ENCODE peak calls at places on chromosomes 13 and 19, in six cellular contexts. F is tibial artery, C is stomach, Q is WTC11, V is body of pancreas, D is neural crest cell. K is an unnamed sample.

GRCh38 chr13:51629711-51630575 is 45.7 kb downstream of the WDFY2 start:
- DNase-seq in C (no peak), Q (no peak), D (no peak), F (no peak), V (no peak), K (no peak)

GRCh38 chr19:15317392-15318011 is 14.8 kb downstream of the BRD4 start:
- DNase-seq in Q (no peak), V (no peak), C (no peak), F (no peak), D (no peak), K (no peak)

GRCh38 chr13:111384441-111385181 is 64.2 kb downstream of the TEX29 start:
- DNase-seq in F (peak), D (no peak), V (no peak), Q (no peak), C (peak), K (peak)

GRCh38 chr13:98370806-98371553 is 193.9 kb upstream of the RNF113B start:
- DNase-seq in V (peak), C (peak), F (peak), Q (no peak), D (no peak), K (no peak)

GRCh38 chr19:40778865-40779284 is 828 bp downstream of the RAB4B start:
- DNase-seq in F (no peak), V (no peak), D (no peak), Q (no peak), C (no peak), K (no peak)

GRCh38 chr19:28463493-28464053 is 749.4 kb downstream of the UQCRFS1 start:
- DNase-seq in V (no peak), Q (no peak), C (no peak), D (no peak), F (no peak), K (no peak)

GRCh38 chr19:37654118-37654517 is 1.1 kb downstream of the ZFP30 start:
- DNase-seq in D (no peak), F (no peak), V (no peak), C (no peak), Q (no peak), K (no peak)

GRCh38 chr19:20039203-20039723 is at the start of gene ZNF682:
- DNase-seq in D (peak), C (peak), V (peak), F (peak), Q (peak), K (peak)

GRCh38 chr19:10766681-10767201 is 48.9 kb downstream of the DNM2 start:
- DNase-seq in V (peak), D (no peak), F (no peak), C (peak), Q (no peak), K (no peak)

GRCh38 chr13:32262165-32262564 is 53.0 kb downstream of the ZAR1L start:
- DNase-seq in F (no peak), V (no peak), C (no peak), Q (no peak), D (no peak), K (no peak)

GRCh38 chr13:32256243-32256642 is 58.9 kb downstream of the ZAR1L start:
- DNase-seq in Q (no peak), C (no peak), F (no peak), V (no peak), D (no peak), K (no peak)

GRCh38 chr13:32257649-32258048 is 57.5 kb downstream of the ZAR1L start:
- DNase-seq in V (no peak), D (no peak), Q (no peak), C (no peak), F (no peak), K (no peak)

GRCh38 chr13:32261567-32261966 is 53.6 kb downstream of the ZAR1L start:
- DNase-seq in Q (no peak), F (peak), V (peak), C (peak), D (no peak), K (peak)

DNA sequence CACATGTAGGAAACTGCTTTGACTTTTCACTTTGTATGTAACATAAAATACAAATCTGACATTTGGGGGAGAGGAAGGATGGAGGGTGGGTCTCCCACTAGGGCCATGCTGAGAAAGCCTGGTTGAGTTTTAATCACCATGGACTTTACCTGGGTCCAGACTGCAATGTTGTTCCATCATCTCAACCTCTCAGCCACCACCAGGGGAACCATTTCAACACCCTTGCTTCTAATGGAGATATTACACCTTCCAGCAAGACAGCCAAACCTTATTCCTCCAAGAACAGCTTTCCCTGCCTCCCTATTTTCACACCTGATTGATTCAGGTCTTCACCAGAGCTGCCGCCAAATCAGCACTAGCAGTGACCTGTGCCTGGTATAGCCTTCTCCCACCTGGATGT is 56.0 kb downstream of the ZAR1L start:
- DNase-seq in C (no peak), V (no peak), F (no peak), Q (no peak), D (no peak), K (no peak)
- TF ChIP-seq CTCF in C (no peak), V (peak), F (no peak), Q (no peak), D (peak), K (no peak)

GRCh38 chr13:72986197-72986596 is 72.6 kb upstream of the KLF5 start:
- DNase-seq in V (no peak), D (no peak), C (no peak), F (no peak), Q (no peak), K (no peak)

GRCh38 chr13:72983085-72983768 is 75.6 kb upstream of the KLF5 start:
- DNase-seq in Q (no peak), D (no peak), C (peak), F (no peak), V (peak), K (no peak)

GRCh38 chr13:72990883-72991282 is 67.9 kb upstream of the KLF5 start:
- DNase-seq in F (no peak), C (no peak), D (no peak), V (no peak), Q (no peak), K (no peak)

DNA sequence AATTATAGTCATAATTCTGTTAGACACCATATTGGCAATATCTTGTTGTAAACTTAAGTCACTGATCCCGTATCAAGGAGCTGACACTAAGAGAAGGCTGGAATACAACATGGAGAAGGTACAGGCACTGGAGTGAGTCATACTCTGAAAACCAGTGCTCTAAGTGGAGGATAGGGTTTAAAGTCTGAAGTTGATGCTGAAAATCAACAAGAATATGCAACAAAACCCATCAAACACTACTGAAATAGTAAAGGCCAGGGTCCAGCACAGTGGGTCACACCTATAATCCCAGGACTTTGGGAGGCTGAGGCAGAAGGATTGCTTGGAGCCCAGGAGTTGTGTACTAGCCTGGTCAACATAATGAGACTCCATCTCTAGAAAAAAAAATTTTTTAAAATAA is 73.2 kb upstream of the KLF5 start:
- DNase-seq in Q (no peak), F (no peak), V (no peak), D (no peak), C (no peak), K (no peak)
- TF ChIP-seq CTCF in Q (no peak), F (no peak), V (no peak), D (no peak), C (no peak), K (no peak)

GRCh38 chr13:106089251-106089940 is 446.1 kb downstream of the EFNB2 start:
- DNase-seq in C (no peak), F (no peak), D (no peak), Q (no peak), V (no peak), K (no peak)

GRCh38 chr13:106087201-106087600 is 448.3 kb downstream of the EFNB2 start:
- DNase-seq in F (no peak), C (no peak), Q (no peak), D (no peak), V (no peak), K (no peak)

GRCh38 chr13:106078191-106078590 is 457.3 kb downstream of the EFNB2 start:
- DNase-seq in D (no peak), V (no peak), C (no peak), Q (no peak), F (no peak), K (no peak)

GRCh38 chr13:106088094-106088493 is 447.4 kb downstream of the EFNB2 start:
- DNase-seq in D (no peak), F (no peak), C (no peak), V (no peak), Q (no peak), K (no peak)

GRCh38 chr13:106083620-106084350 is 451.7 kb downstream of the EFNB2 start:
- DNase-seq in F (no peak), Q (peak), D (no peak), V (peak), C (peak), K (no peak)
- TF ChIP-seq CTCF in F (peak), Q (peak), D (peak), V (peak), C (peak), K (no peak)

GRCh38 chr19:44623626-44624025 is 10.3 kb downstream of the IGSF23 start:
- DNase-seq in Q (no peak), F (no peak), V (no peak), D (no peak), C (no peak), K (no peak)

GRCh38 chr19:44621367-44621766 is 8.0 kb downstream of the IGSF23 start:
- DNase-seq in D (no peak), V (no peak), F (no peak), Q (no peak), C (no peak), K (no peak)

GRCh38 chr19:44624840-44625354 is 11.5 kb downstream of the IGSF23 start:
- DNase-seq in F (no peak), C (no peak), D (no peak), Q (no peak), V (no peak), K (no peak)

GRCh38 chr19:44620667-44621066 is 7.3 kb downstream of the IGSF23 start:
- DNase-seq in D (no peak), V (no peak), C (no peak), Q (no peak), F (no peak), K (no peak)

GRCh38 chr19:44623080-44623479 is 9.7 kb downstream of the IGSF23 start:
- DNase-seq in D (no peak), Q (no peak), C (no peak), V (peak), F (peak), K (no peak)
- TF ChIP-seq CTCF in D (no peak), Q (no peak), C (no peak), V (no peak), F (no peak), K (no peak)

DNA sequence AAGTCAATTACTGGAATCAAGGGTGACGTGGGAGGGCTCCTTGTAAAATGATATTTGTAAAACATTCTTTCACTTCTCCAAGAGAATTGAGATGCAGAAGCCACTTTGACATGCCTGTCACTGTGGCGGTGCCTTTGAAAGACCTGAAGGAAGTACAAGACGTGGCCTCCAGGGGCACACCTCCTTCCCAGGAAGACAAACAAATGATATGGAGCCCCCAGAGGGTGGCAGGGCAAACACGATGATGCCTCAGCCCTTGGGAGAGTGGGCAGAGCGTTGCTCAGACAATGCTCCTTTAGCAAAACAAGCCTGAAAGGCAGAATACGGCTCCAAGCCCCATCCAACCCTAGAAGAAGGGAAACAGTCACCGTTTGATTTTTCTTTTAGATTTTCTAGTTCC is 9.3 kb upstream of the ATP12A start:
- DNase-seq in Q (peak), F (no peak), C (no peak), V (peak), D (no peak), K (no peak)
- TF ChIP-seq CTCF in Q (no peak), F (no peak), C (no peak), V (no peak), D (no peak), K (no peak)

DNA sequence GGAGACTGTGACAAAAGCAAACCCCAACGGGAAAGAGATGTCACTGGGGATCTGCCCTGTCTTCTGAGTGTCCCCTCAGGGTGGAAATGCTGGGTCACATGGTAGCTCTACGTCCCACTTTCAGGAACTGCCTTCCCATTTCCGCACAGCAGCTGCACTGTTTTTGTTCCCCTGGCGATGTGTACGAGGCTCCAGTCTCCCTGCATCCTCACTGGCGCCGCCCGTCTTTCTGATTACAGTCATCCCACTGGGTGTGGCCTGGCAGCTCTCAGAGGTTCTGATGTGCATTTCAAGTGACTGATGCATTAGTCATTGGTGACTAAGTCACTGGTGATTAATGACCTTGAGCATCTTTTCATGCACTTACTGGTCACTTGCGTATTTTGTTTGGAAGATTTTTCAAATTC is 21.2 kb downstream of the PCID2 start:
- DNase-seq in Q (no peak), C (peak), V (no peak), F (peak), D (no peak), K (peak)
- TF ChIP-seq CTCF in Q (no peak), C (no peak), V (no peak), F (no peak), D (no peak), K (no peak)

GRCh38 chr13:38967446-38967845 is 23.2 kb downstream of the STOML3 start:
- DNase-seq in D (no peak), Q (no peak), F (no peak), V (no peak), C (no peak), K (no peak)

GRCh38 chr13:38965281-38965680 is 25.4 kb downstream of the STOML3 start:
- DNase-seq in C (no peak), V (no peak), Q (no peak), F (no peak), D (no peak), K (no peak)

GRCh38 chr13:38969187-38969586 is 21.4 kb downstream of the STOML3 start:
- DNase-seq in V (no peak), D (no peak), Q (no peak), C (no peak), F (no peak), K (no peak)

DNA sequence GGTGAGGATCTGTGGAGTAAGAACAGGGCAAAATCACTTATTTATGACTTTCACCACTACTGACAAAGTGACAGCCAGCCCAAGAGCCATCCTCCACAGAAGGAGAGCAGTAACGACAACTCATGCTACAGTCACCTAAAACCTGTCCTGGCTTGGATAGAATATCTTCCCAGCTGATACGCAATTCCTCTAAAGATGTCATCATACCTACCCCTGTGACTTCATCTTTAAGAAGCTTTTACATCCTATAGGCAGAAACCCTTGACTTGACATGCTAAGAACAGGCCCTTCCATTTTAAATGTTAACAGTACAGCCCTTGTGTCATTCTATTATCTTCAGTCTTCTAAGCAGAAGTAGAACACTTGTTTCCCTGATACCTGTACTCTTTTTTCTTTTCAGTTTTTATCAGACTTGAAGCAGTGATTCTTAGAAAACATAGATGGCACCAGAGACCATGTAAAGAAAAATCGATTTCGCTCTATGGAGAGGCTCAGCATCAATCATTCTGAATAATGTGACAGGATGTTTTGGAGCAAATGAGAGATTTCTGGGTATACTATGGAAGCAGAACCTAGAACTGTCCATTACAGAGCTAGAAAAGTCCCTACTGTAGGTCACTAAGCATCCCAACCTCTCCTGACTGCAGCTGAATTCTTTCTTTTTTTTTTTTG is 20.1 kb downstream of the STOML3 start:
- DNase-seq in C (no peak), Q (no peak), D (no peak), V (no peak), F (no peak), K (no peak)
- TF ChIP-seq CTCF in C (no peak), Q (no peak), D (no peak), V (peak), F (no peak), K (no peak)

DNA sequence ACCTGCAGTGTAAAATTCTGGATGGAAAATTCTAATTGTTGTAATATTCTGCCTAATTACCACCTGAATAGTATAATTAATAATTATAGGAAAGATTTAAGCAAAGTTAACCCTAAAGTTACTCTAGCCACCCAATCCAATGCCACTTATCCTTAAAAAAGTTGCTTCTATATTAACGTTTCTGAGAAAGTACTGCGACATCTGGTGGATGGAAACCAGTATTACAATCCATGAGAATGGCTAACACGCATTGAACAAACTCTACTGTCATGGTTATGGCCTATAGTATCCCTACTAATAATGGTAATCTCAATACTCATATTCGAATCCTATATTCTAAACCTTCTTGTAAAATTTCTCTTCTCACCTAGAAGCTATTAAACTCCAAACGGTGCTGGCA is 1551.8 kb downstream of the SLITRK1 start:
- DNase-seq in D (no peak), V (no peak), C (no peak), Q (no peak), F (no peak), K (no peak)
- TF ChIP-seq CTCF in D (peak), V (no peak), C (no peak), Q (peak), F (no peak), K (no peak)

GRCh38 chr19:53192771-53193533 is at the start of gene ZNF665:
- DNase-seq in V (peak), Q (peak), C (peak), F (peak), D (peak), K (peak)
- TF ChIP-seq CTCF in V (no peak), Q (no peak), C (no peak), F (no peak), D (no peak), K (no peak)